ENCODE peak calls at places on chromosome 11, in four cellular contexts. One of them, this sample, is unnamed.

GRCh38 chr11:61138940-61139339 is 22.3 kb downstream of the VPS37C start:
- DNase-seq in HepG2: no peak
- DNase-seq in GM12891: no peak
- DNase-seq in K562: no peak
- DNase-seq in this sample: no peak

GRCh38 chr11:123799438-123799837 is 6.7 kb downstream of the OR6M1 start:
- DNase-seq in HepG2: no peak
- DNase-seq in GM12891: no peak
- DNase-seq in K562: no peak
- DNase-seq in this sample: no peak

GRCh38 chr11:116733386-116733755 is 39.4 kb downstream of the BUD13 start:
- DNase-seq in HepG2: no peak
- DNase-seq in GM12891: no peak
- DNase-seq in K562: no peak
- DNase-seq in this sample: no peak

GRCh38 chr11:104001474-104001873 is 35.0 kb upstream of the DDI1 start:
- DNase-seq in HepG2: no peak
- DNase-seq in GM12891: no peak
- DNase-seq in K562: no peak
- DNase-seq in this sample: no peak

GRCh38 chr11:120137187-120137610 is 714 bp downstream of the TRIM29 start:
- DNase-seq in HepG2: no peak
- DNase-seq in GM12891: peak
- DNase-seq in K562: no peak
- DNase-seq in this sample: peak

GRCh38 chr11:9787260-9787659 is 123.4 kb downstream of the SWAP70 start:
- DNase-seq in HepG2: no peak
- DNase-seq in GM12891: no peak
- DNase-seq in K562: no peak
- DNase-seq in this sample: no peak

GRCh38 chr11:28058333-28058732 is 49.6 kb downstream of the KIF18A start:
- DNase-seq in HepG2: peak
- DNase-seq in GM12891: no peak
- DNase-seq in K562: no peak
- DNase-seq in this sample: no peak

GRCh38 chr11:70495351-70496310 is 97.3 kb downstream of the CTTN start:
- DNase-seq in HepG2: no peak
- DNase-seq in GM12891: no peak
- DNase-seq in K562: no peak
- DNase-seq in this sample: no peak

GRCh38 chr11:131694526-131695424 is 324.4 kb downstream of the NTM start:
- DNase-seq in HepG2: peak
- DNase-seq in GM12891: peak
- DNase-seq in K562: peak
- DNase-seq in this sample: peak

GRCh38 chr11:8870461-8871282 is 40.3 kb upstream of the AKIP1 start:
- DNase-seq in HepG2: no peak
- DNase-seq in GM12891: peak
- DNase-seq in K562: peak
- DNase-seq in this sample: peak

GRCh38 chr11:135069884-135070283 is 657.8 kb upstream of the B3GAT1 start:
- DNase-seq in HepG2: no peak
- DNase-seq in GM12891: no peak
- DNase-seq in K562: no peak
- DNase-seq in this sample: no peak

GRCh38 chr11:59551651-59552521 is 40.5 kb downstream of the OR4D9 start:
- DNase-seq in HepG2: peak
- DNase-seq in GM12891: no peak
- DNase-seq in K562: peak
- DNase-seq in this sample: no peak

GRCh38 chr11:1192741-1193325 is 30.0 kb upstream of the MUC5B start:
- DNase-seq in HepG2: no peak
- DNase-seq in GM12891: no peak
- DNase-seq in K562: no peak
- DNase-seq in this sample: no peak

GRCh38 chr11:3220521-3221407 is 2.2 kb upstream of the MRGPRG start:
- DNase-seq in HepG2: no peak
- DNase-seq in GM12891: no peak
- DNase-seq in K562: no peak
- DNase-seq in this sample: peak

GRCh38 chr11:47514825-47515647 is 37.9 kb downstream of the CELF1 start:
- DNase-seq in HepG2: no peak
- DNase-seq in GM12891: no peak
- DNase-seq in K562: peak
- DNase-seq in this sample: no peak

GRCh38 chr11:69902337-69902736 is 83.1 kb upstream of the FGF3 start:
- DNase-seq in HepG2: no peak
- DNase-seq in GM12891: no peak
- DNase-seq in K562: no peak
- DNase-seq in this sample: no peak

GRCh38 chr11:118834428-118835028 is 43.6 kb upstream of the DDX6 start:
- DNase-seq in HepG2: no peak
- DNase-seq in GM12891: no peak
- DNase-seq in K562: no peak
- DNase-seq in this sample: no peak

GRCh38 chr11:69867076-69868002 is 48.1 kb upstream of the FGF3 start:
- DNase-seq in HepG2: no peak
- DNase-seq in GM12891: no peak
- DNase-seq in K562: no peak
- DNase-seq in this sample: no peak

GRCh38 chr11:111438168-111438567 is 59.1 kb upstream of the POU2AF1 start:
- DNase-seq in HepG2: no peak
- DNase-seq in GM12891: no peak
- DNase-seq in K562: no peak
- DNase-seq in this sample: no peak

GRCh38 chr11:68120212-68121066 is 749 bp downstream of the CHKA start:
- DNase-seq in HepG2: peak
- DNase-seq in GM12891: no peak
- DNase-seq in K562: peak
- DNase-seq in this sample: no peak

GRCh38 chr11:72812604-72812967 is 1.6 kb upstream of the ATG16L2 start:
- DNase-seq in HepG2: no peak
- DNase-seq in GM12891: no peak
- DNase-seq in K562: no peak
- DNase-seq in this sample: no peak

GRCh38 chr11:44596541-44597276 is 31.2 kb downstream of the CD82 start:
- DNase-seq in HepG2: no peak
- DNase-seq in GM12891: no peak
- DNase-seq in K562: no peak
- DNase-seq in this sample: peak

GRCh38 chr11:97516688-97517087 is 1126.9 kb downstream of the JRKL start:
- DNase-seq in HepG2: no peak
- DNase-seq in GM12891: no peak
- DNase-seq in K562: peak
- DNase-seq in this sample: no peak

GRCh38 chr11:34175284-34176019 is 70.0 kb downstream of the NAT10 start:
- DNase-seq in HepG2: no peak
- DNase-seq in GM12891: no peak
- DNase-seq in K562: peak
- DNase-seq in this sample: no peak

GRCh38 chr11:80838153-80838552 is 1397.3 kb upstream of the TENM4 start:
- DNase-seq in HepG2: no peak
- DNase-seq in GM12891: no peak
- DNase-seq in K562: no peak
- DNase-seq in this sample: no peak

GRCh38 chr11:106242723-106243405 is 165.4 kb downstream of the AASDHPPT start:
- DNase-seq in HepG2: no peak
- DNase-seq in GM12891: no peak
- DNase-seq in K562: no peak
- DNase-seq in this sample: no peak

GRCh38 chr11:621838-622237 is 2.9 kb downstream of the CDHR5 start:
- DNase-seq in HepG2: no peak
- DNase-seq in GM12891: no peak
- DNase-seq in K562: no peak
- DNase-seq in this sample: no peak

GRCh38 chr11:26618441-26618840 is 46.4 kb upstream of the MUC15 start:
- DNase-seq in HepG2: no peak
- DNase-seq in GM12891: no peak
- DNase-seq in K562: no peak
- DNase-seq in this sample: no peak

GRCh38 chr11:16217631-16218030 is 138.7 kb downstream of the SOX6 start:
- DNase-seq in HepG2: no peak
- DNase-seq in GM12891: no peak
- DNase-seq in K562: no peak
- DNase-seq in this sample: no peak

GRCh38 chr11:124746621-124747243 is 5.3 kb downstream of the VSIG2 start:
- DNase-seq in HepG2: peak
- DNase-seq in GM12891: peak
- DNase-seq in K562: peak
- DNase-seq in this sample: peak

GRCh38 chr11:16831281-16832192 is 93.1 kb downstream of the C11orf58 start:
- DNase-seq in HepG2: no peak
- DNase-seq in GM12891: no peak
- DNase-seq in K562: no peak
- DNase-seq in this sample: no peak

GRCh38 chr11:16086229-16086628 is 270.1 kb downstream of the SOX6 start:
- DNase-seq in HepG2: no peak
- DNase-seq in GM12891: no peak
- DNase-seq in K562: no peak
- DNase-seq in this sample: no peak

GRCh38 chr11:61124574-61125309 is 22.5 kb downstream of the CD5 start:
- DNase-seq in HepG2: no peak
- DNase-seq in GM12891: no peak
- DNase-seq in K562: no peak
- DNase-seq in this sample: no peak

GRCh38 chr11:3375552-3375951 is 3.4 kb downstream of the ZNF195 start:
- DNase-seq in HepG2: no peak
- DNase-seq in GM12891: no peak
- DNase-seq in K562: no peak
- DNase-seq in this sample: no peak

DNA sequence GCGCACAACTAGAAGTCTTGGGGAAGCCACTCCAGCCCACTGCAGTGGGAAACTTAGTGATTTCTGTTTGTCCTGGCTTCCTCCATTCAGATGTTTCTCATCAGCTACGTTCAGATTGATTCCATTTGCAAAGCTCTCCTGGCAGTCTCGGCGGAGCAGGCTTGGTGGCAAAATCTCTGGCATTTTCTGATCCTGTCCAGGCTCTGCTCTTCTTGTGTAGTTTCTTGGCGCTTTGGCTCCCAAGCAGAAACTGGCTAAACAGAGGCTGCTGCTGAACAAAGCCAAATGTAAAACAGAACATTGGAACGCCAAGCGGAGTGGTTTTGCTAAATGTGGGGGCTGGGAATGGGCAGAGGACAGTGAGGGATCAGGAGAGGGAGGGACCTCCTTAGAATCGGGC is 36.7 kb downstream of the ADAMTS8 start:
- DNase-seq in HepG2: no peak
- DNase-seq in GM12891: no peak
- DNase-seq in K562: no peak
- DNase-seq in this sample: no peak
- TF ChIP-seq TAF1 in HepG2: no peak
- TF ChIP-seq TAF1 in GM12891: no peak
- TF ChIP-seq TAF1 in K562: no peak
- TF ChIP-seq TAF1 in this sample: no peak

DNA sequence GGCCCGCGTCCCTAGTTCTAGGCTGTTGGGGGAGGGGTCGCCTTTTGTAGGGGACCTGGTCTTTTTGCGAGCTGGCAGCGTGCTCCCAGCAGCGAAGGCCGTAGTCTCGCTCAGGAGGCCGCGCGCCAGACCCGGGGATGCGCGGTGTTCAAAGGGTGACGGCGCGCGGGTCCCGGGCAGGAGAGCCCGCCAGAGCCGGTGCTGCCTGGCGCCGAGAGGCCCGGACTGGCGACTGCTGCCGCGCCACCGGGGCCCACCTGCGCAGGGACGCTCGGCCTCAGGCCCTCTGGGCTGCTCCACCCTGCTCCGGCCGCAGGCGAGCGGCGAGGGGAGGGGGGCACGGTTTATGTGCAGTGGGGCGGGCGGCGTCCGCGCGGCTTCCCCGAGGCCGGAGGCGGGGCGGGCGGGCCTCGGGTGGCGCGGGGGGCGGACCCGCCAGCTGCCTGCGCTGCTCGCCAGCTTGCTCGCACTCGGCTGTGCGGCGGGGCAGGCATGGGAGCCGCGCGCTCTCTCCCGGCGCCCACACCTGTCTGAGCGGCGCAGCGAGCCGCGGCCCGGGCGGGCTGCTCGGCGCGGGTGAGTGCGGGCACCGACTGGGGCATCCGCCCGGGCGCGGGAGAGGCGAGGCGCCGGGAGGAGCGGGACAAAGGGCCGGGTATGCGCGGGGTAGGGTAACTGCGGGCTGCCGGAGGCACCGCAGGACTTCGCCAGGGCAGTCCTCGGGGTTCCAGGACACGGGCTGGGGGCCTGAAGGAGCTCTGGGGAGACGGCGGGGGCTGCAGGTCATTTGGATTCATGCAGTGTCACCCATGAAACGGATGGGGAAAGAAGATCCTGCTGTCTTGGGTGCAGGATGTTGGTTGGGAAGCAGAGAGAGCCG is at the start of gene PRSS23:
- DNase-seq in HepG2: no peak
- DNase-seq in GM12891: peak
- DNase-seq in K562: peak
- DNase-seq in this sample: no peak
- TF ChIP-seq POLR2A in HepG2: no peak
- TF ChIP-seq POLR2A in GM12891: no peak
- TF ChIP-seq POLR2A in K562: no peak
- TF ChIP-seq POLR2A in this sample: no peak

GRCh38 chr11:92399702-92400101 is 175.1 kb downstream of the FAT3 start:
- DNase-seq in HepG2: no peak
- DNase-seq in GM12891: no peak
- DNase-seq in K562: no peak
- DNase-seq in this sample: no peak
- TF ChIP-seq POLR2AphosphoS5 in HepG2: no peak
- TF ChIP-seq POLR2AphosphoS5 in GM12891: no peak
- TF ChIP-seq POLR2AphosphoS5 in K562: no peak
- TF ChIP-seq POLR2AphosphoS5 in this sample: no peak

DNA sequence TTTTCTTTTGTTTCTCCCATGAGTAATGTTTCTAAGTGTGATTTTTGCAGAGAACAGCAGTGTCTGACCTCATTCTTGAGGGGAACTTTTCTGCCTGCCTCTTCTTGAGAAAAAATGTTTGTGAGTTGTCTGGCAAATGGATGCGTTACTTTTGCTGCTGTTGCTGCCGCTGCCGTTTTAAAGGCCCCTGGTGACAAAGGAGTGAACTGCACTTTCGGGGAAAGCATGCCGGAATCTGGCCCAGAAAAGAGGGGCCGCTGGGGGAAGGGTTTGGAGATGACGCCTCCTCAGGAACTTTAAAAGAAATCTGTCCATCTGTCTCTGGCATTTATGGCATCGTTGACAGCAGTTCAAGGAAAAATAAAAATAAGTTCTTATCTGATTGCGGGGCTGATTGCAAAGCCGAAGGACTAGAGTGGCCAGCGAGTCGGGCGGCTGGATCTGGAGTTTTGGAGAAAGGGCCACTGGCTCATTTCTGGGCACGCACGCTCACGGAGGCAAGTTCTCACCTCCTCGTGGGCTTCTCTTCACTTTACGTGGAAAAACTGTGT is 16.5 kb downstream of the ZBTB16 start:
- DNase-seq in HepG2: peak
- DNase-seq in GM12891: no peak
- DNase-seq in K562: peak
- DNase-seq in this sample: no peak
- TF ChIP-seq TAF1 in HepG2: no peak
- TF ChIP-seq TAF1 in GM12891: no peak
- TF ChIP-seq TAF1 in K562: no peak
- TF ChIP-seq TAF1 in this sample: no peak

GRCh38 chr11:75323609-75324008 is 27.9 kb downstream of the ARRB1 start:
- DNase-seq in HepG2: peak
- DNase-seq in GM12891: no peak
- DNase-seq in K562: no peak
- DNase-seq in this sample: no peak
- TF ChIP-seq POLR2A in HepG2: no peak
- TF ChIP-seq POLR2A in GM12891: no peak
- TF ChIP-seq POLR2A in K562: no peak
- TF ChIP-seq POLR2A in this sample: no peak

This sample was measured in GM12892.